ENCODE peak calls at places on chromosome 6, in ten cellular contexts. Z, X, K, V, U, H, Q, T, M and B are unnamed samples.

GRCh38 chr6:14059791-14060436 is 57.7 kb upstream of the CD83 start:
- DNase-seq in K (no peak), Z (no peak), Q (no peak), X (no peak), U (no peak), H (no peak), V (no peak), M (no peak), T (no peak), B (no peak)

GRCh38 chr6:134533991-134534390 is 216.1 kb upstream of the SGK1 start:
- DNase-seq in U (no peak), H (no peak), Z (no peak), V (no peak), M (no peak), T (no peak), Q (no peak), X (no peak), K (no peak), B (no peak)

GRCh38 chr6:150567823-150568383 is 31.8 kb upstream of the PLEKHG1 start:
- DNase-seq in X (no peak), U (no peak), K (no peak), V (no peak), Q (no peak), M (no peak), H (no peak), Z (no peak), T (no peak), B (no peak)

GRCh38 chr6:35566794-35567193 is 54.1 kb upstream of the TULP1 start:
- DNase-seq in U (no peak), K (no peak), V (no peak), X (no peak), M (no peak), T (no peak), Q (no peak), Z (no peak), H (no peak), B (no peak)

GRCh38 chr6:151121900-151122299 is 117.9 kb upstream of the AKAP12 start:
- DNase-seq in H (no peak), M (no peak), U (no peak), Q (no peak), X (no peak), T (no peak), K (no peak), Z (no peak), V (no peak), B (no peak)

GRCh38 chr6:70651326-70651905 is 16.3 kb upstream of the SMAP1 start:
- DNase-seq in K (peak), H (peak), X (no peak), U (peak), Z (peak), T (no peak), V (no peak), M (no peak), Q (no peak), B (peak)

GRCh38 chr6:36986704-36987047 is 680 bp upstream of the MTCH1 start:
- DNase-seq in U (no peak), X (no peak), T (no peak), Z (no peak), V (no peak), M (no peak), K (no peak), Q (no peak), H (no peak), B (no peak)

GRCh38 chr6:90369024-90369519 is 72.4 kb upstream of the BACH2 start:
- DNase-seq in T (peak), Z (no peak), V (peak), U (no peak), H (no peak), Q (peak), K (no peak), M (peak), X (no peak), B (peak)